ENCODE peak calls at places on chromosomes 6 and 20, in nine cellular contexts. One of them, this sample, is unnamed.

GRCh38 chr6:6546318-6547110 is 42.0 kb upstream of the LY86 start:
- DNase-seq in fibroblast of the aortic adventitia: peak
- DNase-seq in psoas muscle: peak
- DNase-seq in mucosa of descending colon: peak
- DNase-seq in breast epithelium: no peak
- DNase-seq in MM.1S: peak
- DNase-seq in pancreas: peak
- DNase-seq in omental fat pad: no peak
- DNase-seq in left lung: peak
- DNase-seq in this sample: no peak

GRCh38 chr6:157386023-157386422 is 5.0 kb downstream of the ZDHHC14 start:
- DNase-seq in fibroblast of the aortic adventitia: no peak
- DNase-seq in psoas muscle: no peak
- DNase-seq in mucosa of descending colon: no peak
- DNase-seq in breast epithelium: no peak
- DNase-seq in MM.1S: no peak
- DNase-seq in pancreas: no peak
- DNase-seq in omental fat pad: no peak
- DNase-seq in left lung: no peak
- DNase-seq in this sample: no peak

GRCh38 chr6:38092462-38092861 is 272.9 kb downstream of the ZFAND3 start:
- DNase-seq in fibroblast of the aortic adventitia: no peak
- DNase-seq in psoas muscle: no peak
- DNase-seq in mucosa of descending colon: no peak
- DNase-seq in breast epithelium: no peak
- DNase-seq in MM.1S: no peak
- DNase-seq in pancreas: no peak
- DNase-seq in omental fat pad: no peak
- DNase-seq in left lung: no peak
- DNase-seq in this sample: no peak

GRCh38 chr6:159121387-159121955 is 47.7 kb upstream of the FNDC1 start:
- DNase-seq in fibroblast of the aortic adventitia: no peak
- DNase-seq in psoas muscle: no peak
- DNase-seq in mucosa of descending colon: no peak
- DNase-seq in breast epithelium: no peak
- DNase-seq in MM.1S: no peak
- DNase-seq in pancreas: no peak
- DNase-seq in omental fat pad: no peak
- DNase-seq in left lung: no peak
- DNase-seq in this sample: no peak

GRCh38 chr6:154653853-154654252 is 79.4 kb upstream of the SCAF8 start:
- DNase-seq in fibroblast of the aortic adventitia: peak
- DNase-seq in psoas muscle: no peak
- DNase-seq in mucosa of descending colon: peak
- DNase-seq in breast epithelium: no peak
- DNase-seq in MM.1S: no peak
- DNase-seq in pancreas: no peak
- DNase-seq in omental fat pad: no peak
- DNase-seq in left lung: no peak
- DNase-seq in this sample: peak

GRCh38 chr20:1301031-1301529 is 27.9 kb downstream of the SDCBP2 start:
- DNase-seq in fibroblast of the aortic adventitia: peak
- DNase-seq in psoas muscle: peak
- DNase-seq in mucosa of descending colon: no peak
- DNase-seq in breast epithelium: no peak
- DNase-seq in MM.1S: no peak
- DNase-seq in pancreas: no peak
- DNase-seq in omental fat pad: no peak
- DNase-seq in left lung: no peak
- DNase-seq in this sample: peak

GRCh38 chr6:119479860-119480655 is 130.5 kb upstream of the MAN1A1 start:
- DNase-seq in fibroblast of the aortic adventitia: peak
- DNase-seq in psoas muscle: no peak
- DNase-seq in mucosa of descending colon: no peak
- DNase-seq in breast epithelium: no peak
- DNase-seq in MM.1S: no peak
- DNase-seq in pancreas: no peak
- DNase-seq in omental fat pad: no peak
- DNase-seq in left lung: no peak
- DNase-seq in this sample: no peak

GRCh38 chr6:56683882-56684281 is 41.2 kb upstream of the DST start:
- DNase-seq in fibroblast of the aortic adventitia: peak
- DNase-seq in psoas muscle: no peak
- DNase-seq in mucosa of descending colon: peak
- DNase-seq in breast epithelium: no peak
- DNase-seq in MM.1S: no peak
- DNase-seq in pancreas: no peak
- DNase-seq in omental fat pad: no peak
- DNase-seq in left lung: no peak
- DNase-seq in this sample: peak

GRCh38 chr6:25487012-25487411 is 165.0 kb upstream of the SCGN start:
- DNase-seq in fibroblast of the aortic adventitia: no peak
- DNase-seq in psoas muscle: no peak
- DNase-seq in mucosa of descending colon: no peak
- DNase-seq in breast epithelium: no peak
- DNase-seq in MM.1S: no peak
- DNase-seq in pancreas: no peak
- DNase-seq in omental fat pad: no peak
- DNase-seq in left lung: no peak
- DNase-seq in this sample: no peak

GRCh38 chr6:73866305-73866704 is 170.3 kb downstream of the CD109 start:
- DNase-seq in fibroblast of the aortic adventitia: no peak
- DNase-seq in psoas muscle: no peak
- DNase-seq in mucosa of descending colon: no peak
- DNase-seq in breast epithelium: no peak
- DNase-seq in MM.1S: no peak
- DNase-seq in pancreas: no peak
- DNase-seq in omental fat pad: no peak
- DNase-seq in left lung: no peak
- DNase-seq in this sample: no peak

GRCh38 chr20:10769700-10770099 is 95.9 kb upstream of the JAG1 start:
- DNase-seq in fibroblast of the aortic adventitia: no peak
- DNase-seq in psoas muscle: no peak
- DNase-seq in mucosa of descending colon: no peak
- DNase-seq in breast epithelium: no peak
- DNase-seq in MM.1S: no peak
- DNase-seq in pancreas: no peak
- DNase-seq in omental fat pad: no peak
- DNase-seq in left lung: no peak
- DNase-seq in this sample: no peak

GRCh38 chr6:32950449-32950848 is 2.4 kb downstream of the HLA-DMA start:
- DNase-seq in fibroblast of the aortic adventitia: no peak
- DNase-seq in psoas muscle: no peak
- DNase-seq in mucosa of descending colon: no peak
- DNase-seq in breast epithelium: no peak
- DNase-seq in MM.1S: no peak
- DNase-seq in pancreas: no peak
- DNase-seq in omental fat pad: no peak
- DNase-seq in left lung: no peak
- DNase-seq in this sample: no peak

DNA sequence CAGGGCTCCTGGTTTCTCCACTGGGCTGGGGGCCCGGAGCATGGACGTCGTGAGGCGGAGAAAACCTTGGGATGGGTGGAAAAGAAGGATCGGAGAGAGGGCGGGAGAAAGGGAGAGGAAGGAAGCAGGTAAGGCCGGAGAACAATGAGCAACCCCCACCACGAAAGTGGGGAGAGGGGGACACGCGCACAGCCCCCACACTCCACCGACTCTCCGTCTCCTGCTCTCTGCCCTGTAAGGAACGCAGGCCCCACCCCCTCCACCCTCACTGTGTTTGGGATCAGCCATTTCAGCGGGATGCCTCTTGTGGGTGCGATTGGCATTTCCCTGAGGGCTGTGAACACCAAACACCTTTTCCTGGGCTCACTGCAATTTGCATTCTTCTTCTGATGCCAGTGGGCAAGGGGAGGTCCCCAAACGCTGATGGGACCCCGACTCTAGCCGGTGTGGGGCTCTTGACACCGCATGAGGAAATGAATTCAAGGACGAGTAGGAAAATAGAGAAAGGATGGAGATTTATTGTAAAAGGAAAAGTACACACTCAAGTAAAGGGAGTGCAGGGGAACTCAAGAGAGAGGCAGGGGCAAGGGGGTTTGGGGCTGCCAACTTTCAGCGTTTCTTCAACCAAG is 13.0 kb upstream of the RAET1L start:
- DNase-seq in fibroblast of the aortic adventitia: no peak
- DNase-seq in psoas muscle: no peak
- DNase-seq in mucosa of descending colon: no peak
- DNase-seq in breast epithelium: no peak
- DNase-seq in MM.1S: no peak
- DNase-seq in pancreas: no peak
- DNase-seq in omental fat pad: no peak
- DNase-seq in left lung: no peak
- DNase-seq in this sample: no peak
- TF ChIP-seq CTCF in fibroblast of the aortic adventitia: no peak
- TF ChIP-seq CTCF in psoas muscle: no peak
- TF ChIP-seq CTCF in mucosa of descending colon: no peak
- TF ChIP-seq CTCF in breast epithelium: no peak
- TF ChIP-seq CTCF in MM.1S: no peak
- TF ChIP-seq CTCF in pancreas: no peak
- TF ChIP-seq CTCF in omental fat pad: no peak
- TF ChIP-seq CTCF in left lung: no peak
- TF ChIP-seq CTCF in this sample: no peak

DNA sequence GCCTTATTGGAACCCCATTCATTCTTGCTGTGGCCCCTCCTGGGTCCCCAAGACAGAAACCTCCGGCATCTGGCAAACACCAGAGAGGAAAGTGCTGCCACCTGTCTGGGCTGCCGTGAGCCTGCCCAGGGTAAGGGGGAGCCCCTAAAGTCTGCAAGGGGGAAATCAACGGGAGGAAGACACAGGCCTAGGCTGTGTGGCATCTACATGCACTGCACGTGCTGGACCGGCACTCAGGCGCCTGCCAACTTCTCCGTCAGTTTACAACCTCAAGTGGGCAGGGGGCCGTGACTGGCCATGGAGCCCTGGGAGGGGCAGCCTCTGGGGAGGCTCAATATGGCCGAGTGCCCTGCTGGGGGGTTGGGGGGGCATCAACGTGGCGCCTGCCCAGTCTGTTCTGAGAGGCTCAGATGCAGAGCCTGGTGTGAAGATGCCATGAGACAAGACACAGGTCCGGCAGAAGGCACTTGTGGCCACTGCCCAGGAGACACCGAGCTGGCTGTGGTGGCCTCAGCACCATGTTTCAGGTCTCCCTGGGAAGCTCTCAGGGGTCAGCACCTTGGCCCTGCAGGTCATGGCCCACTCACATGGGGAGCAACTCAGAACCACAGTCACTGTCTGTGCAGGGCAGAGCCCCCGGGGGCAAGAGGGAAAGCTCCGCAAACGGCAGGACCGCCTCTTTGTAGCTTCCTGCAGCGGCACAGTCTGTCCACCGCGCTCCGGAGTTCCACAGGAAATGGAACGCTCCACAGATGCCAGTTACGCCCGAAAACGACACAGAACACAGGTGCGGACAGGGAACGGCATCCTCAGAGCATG is 8.4 kb downstream of the UCKL1 start:
- DNase-seq in fibroblast of the aortic adventitia: no peak
- DNase-seq in psoas muscle: no peak
- DNase-seq in mucosa of descending colon: no peak
- DNase-seq in breast epithelium: no peak
- DNase-seq in MM.1S: no peak
- DNase-seq in pancreas: peak
- DNase-seq in omental fat pad: no peak
- DNase-seq in left lung: peak
- DNase-seq in this sample: no peak
- TF ChIP-seq CTCF in fibroblast of the aortic adventitia: no peak
- TF ChIP-seq CTCF in psoas muscle: no peak
- TF ChIP-seq CTCF in mucosa of descending colon: no peak
- TF ChIP-seq CTCF in breast epithelium: no peak
- TF ChIP-seq CTCF in MM.1S: no peak
- TF ChIP-seq CTCF in pancreas: no peak
- TF ChIP-seq CTCF in omental fat pad: no peak
- TF ChIP-seq CTCF in left lung: no peak
- TF ChIP-seq CTCF in this sample: no peak

DNA sequence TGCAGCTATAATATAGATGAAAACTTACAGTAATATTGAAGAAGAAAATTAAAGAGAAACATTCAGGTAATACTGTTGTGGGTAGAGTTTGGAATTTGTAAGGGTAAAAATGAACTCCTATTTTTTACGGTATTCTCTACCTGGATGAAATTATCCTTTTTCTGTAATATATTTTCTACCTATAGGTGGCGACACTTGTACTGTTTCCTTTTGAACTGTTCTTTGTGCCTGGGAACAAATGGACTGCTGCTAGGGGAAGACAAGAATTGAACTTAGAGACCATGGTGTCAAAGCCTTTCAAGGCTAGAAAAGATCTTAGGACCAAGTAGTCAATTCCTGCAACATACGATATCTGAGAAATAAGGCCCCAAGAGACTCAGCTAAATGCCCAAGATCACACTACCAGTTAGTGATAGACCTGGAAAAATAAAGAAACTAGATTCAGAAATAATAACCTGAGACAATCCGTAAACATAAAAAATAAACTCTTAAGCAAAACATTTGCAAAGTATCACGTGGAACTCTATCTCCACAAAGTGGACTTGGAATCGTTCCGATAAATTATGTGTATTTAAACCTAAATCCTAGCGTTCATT is 383.8 kb downstream of the TFAP2A start:
- DNase-seq in fibroblast of the aortic adventitia: no peak
- DNase-seq in psoas muscle: no peak
- DNase-seq in mucosa of descending colon: no peak
- DNase-seq in breast epithelium: no peak
- DNase-seq in MM.1S: peak
- DNase-seq in pancreas: no peak
- DNase-seq in omental fat pad: no peak
- DNase-seq in left lung: no peak
- DNase-seq in this sample: peak
- TF ChIP-seq CTCF in fibroblast of the aortic adventitia: peak
- TF ChIP-seq CTCF in psoas muscle: peak
- TF ChIP-seq CTCF in mucosa of descending colon: no peak
- TF ChIP-seq CTCF in breast epithelium: peak
- TF ChIP-seq CTCF in MM.1S: peak
- TF ChIP-seq CTCF in pancreas: no peak
- TF ChIP-seq CTCF in omental fat pad: no peak
- TF ChIP-seq CTCF in left lung: peak
- TF ChIP-seq CTCF in this sample: peak

GRCh38 chr6:114740547-114740946 is 397.7 kb upstream of the HS3ST5 start:
- DNase-seq in fibroblast of the aortic adventitia: no peak
- DNase-seq in psoas muscle: no peak
- DNase-seq in mucosa of descending colon: no peak
- DNase-seq in breast epithelium: no peak
- DNase-seq in MM.1S: no peak
- DNase-seq in pancreas: peak
- DNase-seq in omental fat pad: no peak
- DNase-seq in left lung: no peak
- DNase-seq in this sample: no peak

GRCh38 chr6:114739656-114740055 is 396.8 kb upstream of the HS3ST5 start:
- DNase-seq in fibroblast of the aortic adventitia: no peak
- DNase-seq in psoas muscle: no peak
- DNase-seq in mucosa of descending colon: no peak
- DNase-seq in breast epithelium: no peak
- DNase-seq in MM.1S: no peak
- DNase-seq in pancreas: peak
- DNase-seq in omental fat pad: no peak
- DNase-seq in left lung: no peak
- DNase-seq in this sample: no peak

GRCh38 chr6:114733596-114733995 is 390.8 kb upstream of the HS3ST5 start:
- DNase-seq in fibroblast of the aortic adventitia: no peak
- DNase-seq in psoas muscle: no peak
- DNase-seq in mucosa of descending colon: no peak
- DNase-seq in breast epithelium: no peak
- DNase-seq in MM.1S: no peak
- DNase-seq in pancreas: no peak
- DNase-seq in omental fat pad: no peak
- DNase-seq in left lung: no peak
- DNase-seq in this sample: no peak

GRCh38 chr6:114735118-114735730 is 392.4 kb upstream of the HS3ST5 start:
- DNase-seq in fibroblast of the aortic adventitia: no peak
- DNase-seq in psoas muscle: no peak
- DNase-seq in mucosa of descending colon: no peak
- DNase-seq in breast epithelium: no peak
- DNase-seq in MM.1S: no peak
- DNase-seq in pancreas: no peak
- DNase-seq in omental fat pad: no peak
- DNase-seq in left lung: no peak
- DNase-seq in this sample: no peak
- TF ChIP-seq CTCF in fibroblast of the aortic adventitia: no peak
- TF ChIP-seq CTCF in psoas muscle: no peak
- TF ChIP-seq CTCF in mucosa of descending colon: no peak
- TF ChIP-seq CTCF in breast epithelium: no peak
- TF ChIP-seq CTCF in MM.1S: no peak
- TF ChIP-seq CTCF in pancreas: no peak
- TF ChIP-seq CTCF in omental fat pad: no peak
- TF ChIP-seq CTCF in left lung: no peak
- TF ChIP-seq CTCF in this sample: no peak